ENCODE peak calls at places on chromosomes 3 and 15, in six cellular contexts. V is activated CD4-positive, alpha-beta T cell treated with anti-CD3 and anti-CD28 coated beads for 1 hour; Z is amniotic stem cell; I is WTC11; R is iPS-NIHi11; C is stimulated activated CD4-positive, alpha-beta T cell treated with anti-CD3 and anti-CD28 coated beads, TNF-alpha, amount 100 ng/mL, for 48 hours. F is an unnamed sample.

GRCh38 chr3:100653731-100654309 is 44.4 kb downstream of the ADGRG7 start:
- DNase-seq in V (no peak), Z (no peak), I (peak), R (no peak), C (no peak), F (no peak)

GRCh38 chr3:69290006-69290405 is 95.9 kb downstream of the FRMD4B start:
- DNase-seq in V (no peak), Z (no peak), I (no peak), R (no peak), C (no peak), F (no peak)

GRCh38 chr15:89750560-89751542 is at the start of gene MESP1:
- DNase-seq in V (peak), Z (peak), I (peak), R (peak), C (peak), F (peak)

GRCh38 chr15:73628976-73629854 is 4.0 kb downstream of the NPTN start:
- DNase-seq in V (no peak), Z (no peak), I (no peak), R (no peak), C (no peak), F (no peak)

GRCh38 chr15:65368646-65369045 is 9.2 kb downstream of the IGDCC3 start:
- DNase-seq in V (no peak), Z (no peak), I (no peak), R (no peak), C (no peak), F (no peak)

GRCh38 chr15:85582719-85583089 is 202.3 kb downstream of the AKAP13 start:
- DNase-seq in V (peak), Z (no peak), I (no peak), R (no peak), C (peak), F (peak)

GRCh38 chr3:15361494-15362214 is 29.3 kb upstream of the SH3BP5 start:
- DNase-seq in V (no peak), Z (no peak), I (peak), R (peak), C (peak), F (no peak)

GRCh38 chr3:48399387-48400172 is 27.6 kb downstream of the FBXW12 start:
- DNase-seq in V (no peak), Z (no peak), I (no peak), R (peak), C (no peak), F (no peak)

GRCh38 chr3:175127075-175127662 is 268.0 kb downstream of the NAALADL2 start:
- DNase-seq in V (no peak), Z (no peak), I (no peak), R (no peak), C (no peak), F (no peak)

GRCh38 chr15:90412356-90413194 is 24.5 kb downstream of the IQGAP1 start:
- DNase-seq in V (no peak), Z (no peak), I (no peak), R (peak), C (no peak), F (peak)

GRCh38 chr3:194072691-194073279 is 63.2 kb upstream of the HES1 start:
- DNase-seq in V (no peak), Z (no peak), I (no peak), R (no peak), C (no peak), F (peak)

GRCh38 chr3:138455801-138456716 is 21.6 kb downstream of the ESYT3 start:
- DNase-seq in V (no peak), Z (no peak), I (no peak), R (no peak), C (no peak), F (no peak)

GRCh38 chr3:197242784-197243432 is 55.5 kb downstream of the DLG1 start:
- DNase-seq in V (no peak), Z (no peak), I (no peak), R (no peak), C (no peak), F (no peak)

GRCh38 chr15:40436116-40436891 is 4.4 kb upstream of the BAHD1 start:
- DNase-seq in V (no peak), Z (no peak), I (peak), R (peak), C (no peak), F (no peak)

GRCh38 chr3:72346526-72346926 is 501.7 kb downstream of the SHQ1 start:
- DNase-seq in V (no peak), Z (peak), I (no peak), R (no peak), C (no peak), F (no peak)

GRCh38 chr15:90819850-90820249 is 48.5 kb upstream of the FURIN start:
- DNase-seq in V (no peak), Z (no peak), I (no peak), R (no peak), C (no peak), F (no peak)

GRCh38 chr3:65713016-65713415 is 325.7 kb downstream of the MAGI1 start:
- DNase-seq in V (no peak), Z (peak), I (peak), R (peak), C (no peak), F (no peak)

GRCh38 chr15:32029862-32030781 is at the start of gene CHRNA7:
- DNase-seq in V (no peak), Z (peak), I (peak), R (peak), C (no peak), F (peak)

GRCh38 chr15:84833447-84833846 is 16.3 kb downstream of the ALPK3 start:
- DNase-seq in V (no peak), Z (no peak), I (no peak), R (no peak), C (no peak), F (no peak)

GRCh38 chr3:180855364-180855763 is 57.1 kb upstream of the FXR1 start:
- DNase-seq in V (no peak), Z (no peak), I (peak), R (peak), C (no peak), F (peak)

F was measured in HT-29.